ENCODE peak calls at places on chromosome 16, in five cellular contexts. One of them, this sample, is unnamed.

GRCh38 chr16:81996664-81997529 is 14.4 kb downstream of the SDR42E1 start:
- DNase-seq in progenitor cell of endocrine pancreas: no peak
- DNase-seq in stimulated activated CD4-positive, alpha-beta T cell treated with anti-CD3 and anti-CD28 coated beads, Interleukin-1b, Interleukin-23, amount 100 ng/mL, for 1 hour: no peak
- DNase-seq in AG10803: peak; percentile 76
- DNase-seq in EH: peak; percentile 70
- DNase-seq in this sample: no peak

GRCh38 chr16:19417640-19418039 is at the start of gene TMC5:
- DNase-seq in progenitor cell of endocrine pancreas: no peak
- DNase-seq in stimulated activated CD4-positive, alpha-beta T cell treated with anti-CD3 and anti-CD28 coated beads, Interleukin-1b, Interleukin-23, amount 100 ng/mL, for 1 hour: no peak
- DNase-seq in AG10803: no peak
- DNase-seq in EH: no peak
- DNase-seq in this sample: no peak

GRCh38 chr16:67917852-67918236 is 13.8 kb downstream of the CTRL start:
- DNase-seq in progenitor cell of endocrine pancreas: no peak
- DNase-seq in stimulated activated CD4-positive, alpha-beta T cell treated with anti-CD3 and anti-CD28 coated beads, Interleukin-1b, Interleukin-23, amount 100 ng/mL, for 1 hour: no peak
- DNase-seq in AG10803: peak; percentile 73
- DNase-seq in EH: peak; percentile 92
- DNase-seq in this sample: no peak

GRCh38 chr16:56734429-56734828 is 4.5 kb downstream of the NUP93 start:
- DNase-seq in progenitor cell of endocrine pancreas: no peak
- DNase-seq in stimulated activated CD4-positive, alpha-beta T cell treated with anti-CD3 and anti-CD28 coated beads, Interleukin-1b, Interleukin-23, amount 100 ng/mL, for 1 hour: no peak
- DNase-seq in AG10803: no peak
- DNase-seq in EH: peak; percentile 60
- DNase-seq in this sample: no peak

GRCh38 chr16:58020628-58021521 is 4.7 kb upstream of the MMP15 start:
- DNase-seq in progenitor cell of endocrine pancreas: peak; percentile 54
- DNase-seq in stimulated activated CD4-positive, alpha-beta T cell treated with anti-CD3 and anti-CD28 coated beads, Interleukin-1b, Interleukin-23, amount 100 ng/mL, for 1 hour: no peak
- DNase-seq in AG10803: peak; percentile 33
- DNase-seq in EH: peak; percentile 55
- DNase-seq in this sample: peak; percentile 75

GRCh38 chr16:75011634-75012307 is 12.9 kb downstream of the ZNRF1 start:
- DNase-seq in progenitor cell of endocrine pancreas: no peak
- DNase-seq in stimulated activated CD4-positive, alpha-beta T cell treated with anti-CD3 and anti-CD28 coated beads, Interleukin-1b, Interleukin-23, amount 100 ng/mL, for 1 hour: no peak
- DNase-seq in AG10803: peak; percentile 86
- DNase-seq in EH: peak; percentile 95
- DNase-seq in this sample: no peak

GRCh38 chr16:76866994-76867393 is 324.0 kb upstream of the MON1B start:
- DNase-seq in progenitor cell of endocrine pancreas: no peak
- DNase-seq in stimulated activated CD4-positive, alpha-beta T cell treated with anti-CD3 and anti-CD28 coated beads, Interleukin-1b, Interleukin-23, amount 100 ng/mL, for 1 hour: no peak
- DNase-seq in AG10803: no peak
- DNase-seq in EH: no peak
- DNase-seq in this sample: no peak

GRCh38 chr16:23410176-23410575 is 42.8 kb downstream of the COG7 start:
- DNase-seq in progenitor cell of endocrine pancreas: no peak
- DNase-seq in stimulated activated CD4-positive, alpha-beta T cell treated with anti-CD3 and anti-CD28 coated beads, Interleukin-1b, Interleukin-23, amount 100 ng/mL, for 1 hour: no peak
- DNase-seq in AG10803: peak; percentile 40
- DNase-seq in EH: peak; percentile 63
- DNase-seq in this sample: no peak

GRCh38 chr16:60031751-60032150 is 1297.6 kb upstream of the GOT2 start:
- DNase-seq in progenitor cell of endocrine pancreas: no peak
- DNase-seq in stimulated activated CD4-positive, alpha-beta T cell treated with anti-CD3 and anti-CD28 coated beads, Interleukin-1b, Interleukin-23, amount 100 ng/mL, for 1 hour: no peak
- DNase-seq in AG10803: peak; percentile 3
- DNase-seq in EH: no peak
- DNase-seq in this sample: no peak

GRCh38 chr16:15996432-15997109 is 47.2 kb downstream of the ABCC1 start:
- DNase-seq in progenitor cell of endocrine pancreas: no peak
- DNase-seq in stimulated activated CD4-positive, alpha-beta T cell treated with anti-CD3 and anti-CD28 coated beads, Interleukin-1b, Interleukin-23, amount 100 ng/mL, for 1 hour: no peak
- DNase-seq in AG10803: peak; percentile 83
- DNase-seq in EH: peak; percentile 94
- DNase-seq in this sample: no peak

GRCh38 chr16:81709369-81709900 is 69.7 kb upstream of the PLCG2 start:
- DNase-seq in progenitor cell of endocrine pancreas: no peak
- DNase-seq in stimulated activated CD4-positive, alpha-beta T cell treated with anti-CD3 and anti-CD28 coated beads, Interleukin-1b, Interleukin-23, amount 100 ng/mL, for 1 hour: no peak
- DNase-seq in AG10803: no peak
- DNase-seq in EH: no peak
- DNase-seq in this sample: no peak

GRCh38 chr16:64754279-64754678 is 367.6 kb downstream of the CDH11 start:
- DNase-seq in progenitor cell of endocrine pancreas: no peak
- DNase-seq in stimulated activated CD4-positive, alpha-beta T cell treated with anti-CD3 and anti-CD28 coated beads, Interleukin-1b, Interleukin-23, amount 100 ng/mL, for 1 hour: no peak
- DNase-seq in AG10803: no peak
- DNase-seq in EH: peak; percentile 63
- DNase-seq in this sample: no peak

GRCh38 chr16:48161906-48162305 is 6.1 kb upstream of the ABCC12 start:
- DNase-seq in progenitor cell of endocrine pancreas: no peak
- DNase-seq in stimulated activated CD4-positive, alpha-beta T cell treated with anti-CD3 and anti-CD28 coated beads, Interleukin-1b, Interleukin-23, amount 100 ng/mL, for 1 hour: no peak
- DNase-seq in AG10803: no peak
- DNase-seq in EH: no peak
- DNase-seq in this sample: no peak

GRCh38 chr16:68470461-68471150 is 22.3 kb upstream of the SMPD3 start:
- DNase-seq in progenitor cell of endocrine pancreas: no peak
- DNase-seq in stimulated activated CD4-positive, alpha-beta T cell treated with anti-CD3 and anti-CD28 coated beads, Interleukin-1b, Interleukin-23, amount 100 ng/mL, for 1 hour: no peak
- DNase-seq in AG10803: no peak
- DNase-seq in EH: no peak
- DNase-seq in this sample: no peak

GRCh38 chr16:2882460-2883026 is 472 bp upstream of the FLYWCH2 start:
- DNase-seq in progenitor cell of endocrine pancreas: peak; percentile 86
- DNase-seq in stimulated activated CD4-positive, alpha-beta T cell treated with anti-CD3 and anti-CD28 coated beads, Interleukin-1b, Interleukin-23, amount 100 ng/mL, for 1 hour: peak; percentile 88
- DNase-seq in AG10803: peak; percentile 99
- DNase-seq in EH: peak; percentile 99
- DNase-seq in this sample: peak; percentile 96

GRCh38 chr16:85123891-85124635 is 11.8 kb upstream of the CIBAR2 start:
- DNase-seq in progenitor cell of endocrine pancreas: no peak
- DNase-seq in stimulated activated CD4-positive, alpha-beta T cell treated with anti-CD3 and anti-CD28 coated beads, Interleukin-1b, Interleukin-23, amount 100 ng/mL, for 1 hour: no peak
- DNase-seq in AG10803: peak; percentile 94
- DNase-seq in EH: peak; percentile 97
- DNase-seq in this sample: no peak

GRCh38 chr16:8588703-8589292 is 1.5 kb downstream of the TMEM114 start:
- DNase-seq in progenitor cell of endocrine pancreas: no peak
- DNase-seq in stimulated activated CD4-positive, alpha-beta T cell treated with anti-CD3 and anti-CD28 coated beads, Interleukin-1b, Interleukin-23, amount 100 ng/mL, for 1 hour: no peak
- DNase-seq in AG10803: no peak
- DNase-seq in EH: no peak
- DNase-seq in this sample: peak; percentile 56

This sample was measured in ecto neural progenitor cell.